ENCODE peak calls at places on chromosome 2, in ten cellular contexts. N is body of pancreas, F is tibial artery, M is transverse colon, Z is colonic mucosa, G is breast epithelium, O is endodermal cell, S is A549, U is pancreas, T is adrenal gland. K is an unnamed sample.
A peak's percentile ranks its signal among the peaks of the same experiment; 100 is the strongest.

GRCh38 chr2:16546128-16546754 is 119.4 kb downstream of the CYRIA start:
- DNase-seq in N (peak; percentile 20), F (no peak), M (no peak), Z (peak; percentile 20), G (no peak), O (peak; percentile 70), S (no peak), U (no peak), T (no peak), K (no peak)

GRCh38 chr2:55012648-55013484 is 37.4 kb downstream of the RTN4 start:
- DNase-seq in N (no peak), F (no peak), M (no peak), Z (no peak), G (no peak), O (no peak), S (no peak), U (no peak), T (no peak), K (no peak)

GRCh38 chr2:95069465-95069864 is 44.0 kb downstream of the MAL start:
- DNase-seq in N (no peak), F (no peak), M (no peak), Z (no peak), G (no peak), O (peak; percentile 28), S (no peak), U (no peak), T (no peak), K (no peak)

GRCh38 chr2:17271401-17271800 is 246.8 kb downstream of the RAD51AP2 start:
- DNase-seq in N (no peak), F (no peak), M (no peak), Z (no peak), G (no peak), O (no peak), S (no peak), U (no peak), T (no peak), K (no peak)

GRCh38 chr2:216648105-216648504 is 14.9 kb downstream of the IGFBP2 start:
- DNase-seq in N (no peak), F (no peak), M (no peak), Z (no peak), G (no peak), O (no peak), S (no peak), U (no peak), T (no peak), K (no peak)

GRCh38 chr2:155690785-155691184 is 641.7 kb downstream of the NR4A2 start:
- DNase-seq in N (no peak), F (no peak), M (no peak), Z (no peak), G (no peak), O (no peak), S (no peak), U (no peak), T (no peak), K (no peak)

GRCh38 chr2:64067326-64067725 is 48.1 kb upstream of the VPS54 start:
- DNase-seq in N (no peak), F (no peak), M (no peak), Z (no peak), G (no peak), O (no peak), S (no peak), U (no peak), T (no peak), K (no peak)

GRCh38 chr2:109601693-109602250 is 12.0 kb downstream of the SEPTIN10 start:
- DNase-seq in N (no peak), F (no peak), M (peak; percentile 23), Z (no peak), G (no peak), O (no peak), S (no peak), U (no peak), T (no peak), K (no peak)

GRCh38 chr2:84078466-84078865 is 380.6 kb downstream of the SUCLG1 start:
- DNase-seq in N (no peak), F (no peak), M (no peak), Z (no peak), G (no peak), O (no peak), S (no peak), U (no peak), T (no peak), K (no peak)

GRCh38 chr2:84077504-84077903 is 381.6 kb downstream of the SUCLG1 start:
- DNase-seq in N (no peak), F (no peak), M (peak; percentile 17), Z (peak; percentile 25), G (no peak), O (peak; percentile 72), S (no peak), U (no peak), T (peak; percentile 31), K (peak; percentile 36)
- TF ChIP-seq CTCF in N (no peak), F (no peak), M (peak; percentile 36), Z (peak; percentile 44), G (no peak), O (peak; percentile 82), S (peak; percentile 44), U (no peak), T (peak; percentile 48), K (peak; percentile 40)

GRCh38 chr2:42106257-42106816 is 58.5 kb downstream of the PKDCC start:
- DNase-seq in N (no peak), F (no peak), M (no peak), Z (no peak), G (no peak), O (peak; percentile 35), S (no peak), U (no peak), T (no peak), K (no peak)

GRCh38 chr2:42104621-42105020 is 56.8 kb downstream of the PKDCC start:
- DNase-seq in N (no peak), F (no peak), M (no peak), Z (no peak), G (no peak), O (no peak), S (no peak), U (no peak), T (no peak), K (no peak)

GRCh38 chr2:42107249-42108042 is 59.6 kb downstream of the PKDCC start:
- DNase-seq in N (no peak), F (no peak), M (no peak), Z (no peak), G (no peak), O (peak; percentile 22), S (no peak), U (no peak), T (no peak), K (no peak)

GRCh38 chr2:42103829-42104228 is 56.0 kb downstream of the PKDCC start:
- DNase-seq in N (no peak), F (no peak), M (no peak), Z (no peak), G (no peak), O (peak; percentile 63), S (no peak), U (no peak), T (no peak), K (no peak)

DNA sequence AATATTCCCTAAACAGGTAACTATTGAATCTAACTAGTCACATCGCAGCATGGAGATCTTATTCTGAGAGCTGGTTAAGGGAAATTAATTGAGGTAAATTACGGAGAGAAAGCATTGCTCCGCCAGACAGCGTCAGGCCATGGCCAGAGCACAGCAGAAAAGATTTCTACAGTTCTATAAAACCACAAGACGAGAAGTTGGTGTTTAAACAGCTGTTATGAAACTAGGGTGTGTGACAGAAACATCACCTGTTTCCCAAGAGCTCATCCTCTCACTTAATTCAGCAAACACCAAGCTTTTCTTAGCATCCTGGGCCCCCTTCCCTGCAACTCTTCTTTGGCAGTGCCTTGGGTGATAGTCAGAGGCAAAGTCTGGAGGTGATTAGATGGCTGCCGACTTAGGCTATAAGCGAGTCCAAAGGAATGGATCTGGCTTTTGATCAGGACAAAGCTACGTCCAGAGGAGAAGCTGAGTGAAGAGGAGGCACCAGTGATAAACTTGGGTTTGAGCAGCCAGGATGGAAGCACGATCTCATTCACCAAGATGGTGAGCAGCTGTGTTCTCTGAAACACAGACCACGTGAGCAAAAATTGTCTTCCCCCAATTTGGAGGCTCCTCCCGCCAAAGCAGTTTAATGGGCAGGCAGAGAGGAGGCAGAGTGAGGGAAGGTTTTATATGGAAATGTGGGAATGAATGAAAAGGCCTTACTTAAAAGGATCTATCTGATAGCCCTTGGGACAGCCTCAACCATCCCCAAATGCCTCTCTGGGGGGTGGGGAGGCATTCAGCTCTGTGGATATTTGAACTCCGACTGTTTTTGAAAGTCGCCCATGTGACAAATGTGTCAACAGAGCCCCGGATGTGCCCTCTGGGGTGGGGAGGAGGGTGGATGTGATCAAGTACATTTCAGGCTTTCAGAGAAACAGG is 57.8 kb downstream of the PKDCC start:
- DNase-seq in N (no peak), F (peak; percentile 31), M (peak; percentile 67), Z (peak; percentile 59), G (no peak), O (peak; percentile 53), S (no peak), U (no peak), T (peak; percentile 43), K (no peak)
- H3K27ac ChIP-seq in N (peak overlapping the region; percentile 29), F (no peak overlapping the region), M (peak overlapping the region; percentile 74), Z (peak overlapping the region; percentile 62), G (peak overlapping the region; percentile 66), O (no peak overlapping the region), S (peak overlapping the region; percentile 20), U (peak overlapping the region; percentile 23), T (peak overlapping the region; percentile 77), K (no peak overlapping the region)

GRCh38 chr2:162934191-162934590 is 95.6 kb upstream of the KCNH7 start:
- DNase-seq in N (no peak), F (no peak), M (no peak), Z (no peak), G (no peak), O (no peak), S (no peak), U (no peak), T (no peak), K (no peak)

GRCh38 chr2:162932416-162932815 is 93.8 kb upstream of the KCNH7 start:
- DNase-seq in N (no peak), F (no peak), M (no peak), Z (no peak), G (no peak), O (no peak), S (no peak), U (no peak), T (no peak), K (no peak)

DNA sequence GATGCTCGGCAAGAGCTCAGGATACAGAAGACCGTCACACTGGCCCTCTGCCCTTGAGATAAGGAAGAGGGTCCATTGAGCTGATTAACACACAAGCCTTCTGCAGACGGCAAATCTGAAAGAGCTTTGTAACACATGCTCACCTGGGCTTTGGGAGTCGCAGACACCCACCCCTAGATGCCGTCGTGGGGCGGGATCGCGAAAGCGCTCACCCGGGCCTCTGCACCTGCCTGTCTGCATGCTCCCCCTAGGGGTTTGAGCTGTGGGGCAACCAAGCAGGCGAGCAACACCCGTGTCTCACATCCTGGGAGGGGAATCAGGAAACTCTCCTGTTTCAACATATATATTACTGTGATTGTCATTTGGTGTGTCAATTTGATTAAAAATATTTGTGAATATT is 99.8 kb upstream of the KCNH7 start:
- DNase-seq in N (no peak), F (no peak), M (no peak), Z (no peak), G (no peak), O (peak; percentile 79), S (no peak), U (no peak), T (no peak), K (no peak)
- TF ChIP-seq CTCF in N (no peak), F (no peak), M (no peak), Z (no peak), G (no peak), O (peak; percentile 72), S (peak; percentile 24), U (no peak), T (no peak), K (no peak)

DNA sequence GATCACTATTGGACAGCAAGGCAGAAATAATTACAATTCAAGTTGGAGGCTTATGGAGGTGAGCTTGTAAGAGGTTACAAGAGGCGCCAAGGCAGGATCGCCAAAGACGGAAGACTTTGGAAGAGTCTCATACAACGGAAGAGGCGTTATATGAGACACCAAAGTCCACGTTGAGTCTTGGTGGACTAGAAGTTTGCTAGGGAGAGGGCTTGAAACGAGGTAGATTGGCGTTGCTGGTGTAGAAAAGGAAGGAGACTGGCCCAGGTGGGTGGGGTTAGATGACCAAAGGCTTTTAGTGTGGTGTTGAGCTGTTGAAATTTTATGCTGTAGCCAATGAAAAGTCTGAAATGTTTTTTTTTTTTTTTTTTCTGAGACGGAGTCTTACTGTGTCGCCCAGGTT is 1.4 kb downstream of the MSH2 start:
- DNase-seq in N (no peak), F (no peak), M (peak; percentile 14), Z (peak; percentile 44), G (no peak), O (peak; percentile 44), S (no peak), U (no peak), T (no peak), K (no peak)
- H3K27ac ChIP-seq in N (no peak overlapping the region), F (no peak overlapping the region), M (no peak overlapping the region), Z (no peak overlapping the region), G (no peak overlapping the region), O (no peak overlapping the region), S (peak overlapping the region; percentile 93), U (no peak overlapping the region), T (no peak overlapping the region), K (peak overlapping the region; percentile 96)

K was measured in WERI-Rb-1.